ENCODE peak calls at places on chromosomes 3 and 15, in eight cellular contexts. I is NCI-H2029; O is naive thymus-derived CD8-positive, alpha-beta T cell; F is Calu3; J is T-cell; A is naive B cell; G is thoracic aorta; S is PC-3. R is an unnamed sample.
A peak's percentile ranks its signal among the peaks of the same experiment; 100 is the strongest.

GRCh38 chr3:177126015-177126773 is 71.1 kb downstream of the TBL1XR1 start:
- DNase-seq in S (peak; percentile 67), G (no peak), A (no peak), O (no peak), I (no peak), F (no peak), J (no peak), R (no peak)

GRCh38 chr3:64445318-64446300 is 220.3 kb upstream of the PRICKLE2 start:
- DNase-seq in A (no peak), O (no peak), S (no peak), G (no peak), F (peak; percentile 55), I (no peak), J (no peak), R (no peak)

GRCh38 chr3:187166750-187167149 is 27.5 kb upstream of the RPL39L start:
- DNase-seq in J (no peak), I (no peak), S (no peak), A (no peak), O (no peak), F (no peak), G (no peak), R (no peak)

GRCh38 chr15:68589012-68589411 is 10.2 kb downstream of the CORO2B start:
- DNase-seq in I (no peak), A (no peak), J (no peak), G (no peak), O (no peak), F (no peak), S (no peak), R (no peak)

GRCh38 chr3:78879516-78879860 is 888.3 kb downstream of the ROBO1 start:
- DNase-seq in G (no peak), I (no peak), A (no peak), J (no peak), F (no peak), O (no peak), S (no peak), R (no peak)

GRCh38 chr3:64303401-64303800 is 78.1 kb upstream of the PRICKLE2 start:
- DNase-seq in F (no peak), O (no peak), I (no peak), G (no peak), A (no peak), J (no peak), S (peak; percentile 2), R (no peak)

GRCh38 chr3:31166249-31166885 is 271.9 kb upstream of the GADL1 start:
- DNase-seq in A (no peak), O (no peak), F (peak; percentile 22), I (peak; percentile 19), J (no peak), G (no peak), S (peak; percentile 92), R (no peak)

GRCh38 chr3:2944628-2945027 is 165.5 kb downstream of the IL5RA start:
- DNase-seq in S (no peak), I (no peak), G (no peak), J (no peak), O (no peak), F (no peak), A (no peak), R (no peak)

GRCh38 chr3:31541102-31541501 is 8.4 kb downstream of the STT3B start:
- DNase-seq in J (no peak), I (no peak), A (no peak), F (no peak), O (peak; percentile 50), G (no peak), S (peak; percentile 41), R (no peak)

GRCh38 chr3:23859012-23859743 is 53.4 kb downstream of the UBE2E1 start:
- DNase-seq in I (no peak), S (peak; percentile 78), F (no peak), A (no peak), O (no peak), J (no peak), G (no peak), R (no peak)

GRCh38 chr3:149401926-149402310 is 24.5 kb upstream of the TM4SF1 start:
- DNase-seq in F (no peak), I (no peak), J (no peak), A (no peak), S (no peak), G (no peak), O (no peak), R (no peak)

GRCh38 chr3:72655151-72655551 is 193.1 kb downstream of the SHQ1 start:
- DNase-seq in I (no peak), A (no peak), F (peak; percentile 10), J (no peak), S (peak; percentile 67), O (no peak), G (no peak), R (no peak)

R was measured in immature natural killer cell.